ENCODE peak calls at places on chromosomes 4 and X, in ten cellular contexts. J is endothelial cell of umbilical vein; C is right lobe of liver; F is upper lobe of right lung; Q is Jurkat, Clone E6-1; L is SK-N-SH; B is cardiac muscle cell; S is colonic mucosa; Y is foreskin fibroblast; D is transverse colon. R is an unnamed sample.

GRCh38 chrX:103817502-103817901 is 14.6 kb downstream of the RAB9B start:
- DNase-seq in B (peak; percentile 74), J (peak; percentile 53), F (no peak), C (no peak), Q (peak; percentile 48), L (peak; percentile 30), S (peak; percentile 41), D (no peak), Y (no peak), R (no peak)

GRCh38 chr4:147309434-147309833 is 171.5 kb upstream of the EDNRA start:
- DNase-seq in D (no peak), J (no peak), L (no peak), S (no peak), Y (no peak), C (no peak), B (no peak), Q (no peak), F (no peak), R (no peak)

GRCh38 chr4:164701665-164702064 is 52.3 kb upstream of the SMIM31 start:
- DNase-seq in B (no peak), L (no peak), J (no peak), F (no peak), Q (peak; percentile 63), D (no peak), Y (no peak), C (no peak), S (no peak), R (no peak)

GRCh38 chrX:103913356-103914020 is 48.9 kb upstream of the TMSB15B start:
- DNase-seq in Y (no peak), S (no peak), F (no peak), B (peak; percentile 48), D (no peak), J (no peak), C (no peak), Q (no peak), L (no peak), R (no peak)

GRCh38 chr4:23932935-23933334 is 43.1 kb upstream of the PPARGC1A start:
- DNase-seq in D (no peak), B (no peak), C (no peak), Y (peak; percentile 40), Q (no peak), L (no peak), F (no peak), S (no peak), J (no peak), R (peak; percentile 23)

GRCh38 chr4:128757712-128758111 is 51.8 kb upstream of the JADE1 start:
- DNase-seq in F (no peak), S (no peak), J (no peak), Q (no peak), Y (peak; percentile 9), B (peak; percentile 65), L (no peak), C (no peak), D (no peak), R (no peak)

GRCh38 chrX:39894626-39895025 is 203.1 kb downstream of the BCOR start:
- DNase-seq in B (no peak), C (no peak), S (peak; percentile 55), Y (no peak), Q (no peak), D (peak; percentile 43), L (no peak), F (peak; percentile 71), J (no peak), R (no peak)

GRCh38 chr4:14916554-14917304 is 85.6 kb upstream of the CPEB2 start:
- DNase-seq in L (no peak), B (no peak), S (no peak), C (no peak), J (no peak), Y (peak; percentile 29), Q (no peak), D (no peak), F (no peak), R (no peak)

GRCh38 chr4:11503166-11503565 is 74.5 kb upstream of the HS3ST1 start:
- DNase-seq in C (no peak), B (no peak), J (no peak), L (no peak), F (no peak), D (no peak), Y (no peak), Q (no peak), S (no peak), R (no peak)

GRCh38 chr4:133151681-133152329 is 2.7 kb downstream of the PCDH10 start:
- DNase-seq in L (peak; percentile 44), F (no peak), B (peak; percentile 70), J (peak; percentile 73), Y (no peak), D (no peak), S (no peak), C (no peak), Q (no peak), R (no peak)

GRCh38 chr4:137647375-137647774 is 115.1 kb upstream of the PCDH18 start:
- DNase-seq in C (no peak), Q (no peak), D (no peak), F (no peak), S (no peak), L (no peak), Y (no peak), B (no peak), J (no peak), R (no peak)

GRCh38 chrX:150848914-150849365 is 49.5 kb downstream of the CD99L2 start:
- DNase-seq in L (no peak), J (no peak), C (peak; percentile 78), B (no peak), Y (no peak), S (peak; percentile 36), D (peak; percentile 20), Q (peak; percentile 18), F (peak; percentile 56), R (no peak)

GRCh38 chrX:87374324-87374723 is 143.3 kb upstream of the KLHL4 start:
- DNase-seq in Q (no peak), B (no peak), S (no peak), D (no peak), C (no peak), L (no peak), Y (no peak), F (no peak), J (no peak), R (no peak)

GRCh38 chrX:87370865-87371264 is 146.7 kb upstream of the KLHL4 start:
- DNase-seq in F (no peak), B (no peak), D (no peak), C (no peak), S (no peak), Y (no peak), Q (no peak), L (no peak), J (no peak), R (no peak)
- H3K4me3 ChIP-seq in F (no peak overlapping the region), B (no peak overlapping the region), D (no peak overlapping the region), C (no peak overlapping the region), S (no peak overlapping the region), Y (no peak overlapping the region), Q (no peak overlapping the region), L (no peak overlapping the region), J (no peak overlapping the region), R (no peak overlapping the region)

GRCh38 chr4:55348436-55348835 is 2.4 kb downstream of the SRD5A3 start:
- DNase-seq in S (no peak), Y (peak; percentile 45), B (no peak), L (no peak), F (no peak), D (no peak), Q (no peak), J (no peak), C (no peak), R (no peak)
- H3K4me3 ChIP-seq in S (no peak overlapping the region), Y (no peak overlapping the region), B (no peak overlapping the region), L (no peak overlapping the region), F (no peak overlapping the region), D (no peak overlapping the region), Q (no peak overlapping the region), J (no peak overlapping the region), C (no peak overlapping the region), R (no peak overlapping the region)

GRCh38 chr4:126697748-126698147 is 935.0 kb upstream of the INTU start:
- DNase-seq in Q (no peak), S (no peak), D (no peak), B (no peak), F (no peak), J (peak; percentile 72), L (no peak), C (no peak), Y (peak; percentile 73), R (peak; percentile 26)
- H3K4me3 ChIP-seq in Q (no peak overlapping the region), S (no peak overlapping the region), D (no peak overlapping the region), B (no peak overlapping the region), F (no peak overlapping the region), J (no peak overlapping the region), L (no peak overlapping the region), C (no peak overlapping the region), Y (no peak overlapping the region), R (no peak overlapping the region)

DNA sequence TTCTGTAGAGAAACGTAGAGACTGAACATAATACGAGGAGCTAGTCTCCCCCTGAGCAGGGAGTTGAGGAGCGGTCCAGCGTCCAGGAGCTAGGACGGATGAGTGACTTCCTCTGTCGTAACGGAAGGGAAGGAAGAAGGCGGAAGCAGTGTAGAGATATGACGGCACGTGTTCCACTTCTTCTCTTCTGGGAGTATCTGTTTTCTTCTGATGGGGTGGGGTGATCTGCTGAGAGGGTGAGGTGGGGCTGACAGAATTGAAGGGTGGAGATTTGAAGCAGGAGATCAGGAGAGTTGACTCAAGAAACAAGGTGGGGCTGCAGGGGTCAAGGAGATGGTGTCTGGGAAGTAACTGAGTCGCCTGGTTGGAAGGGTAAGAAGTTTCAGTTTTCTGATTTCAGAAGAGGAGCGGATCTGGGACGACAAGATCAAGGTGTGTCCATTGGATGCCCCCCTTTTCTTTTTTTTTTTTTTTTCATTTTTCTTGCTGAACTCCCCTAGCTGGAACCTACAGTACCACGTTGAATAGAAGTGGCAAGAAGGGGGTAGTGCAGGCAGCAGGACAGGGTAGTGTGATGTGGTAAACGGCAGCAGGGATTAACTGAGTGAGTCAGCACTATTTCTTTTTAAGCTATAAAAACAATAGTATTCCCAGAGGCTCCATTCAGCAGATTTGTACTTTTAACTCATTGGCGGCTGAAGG is 50.7 kb upstream of the SETD7 start:
- DNase-seq in S (no peak), C (no peak), L (no peak), D (no peak), Q (peak; percentile 28), F (no peak), Y (peak; percentile 37), B (no peak), J (no peak), R (peak; percentile 63)
- H3K4me3 ChIP-seq in S (no peak overlapping the region), C (no peak overlapping the region), L (no peak overlapping the region), D (no peak overlapping the region), Q (no peak overlapping the region), F (no peak overlapping the region), Y (no peak overlapping the region), B (no peak overlapping the region), J (no peak overlapping the region), R (no peak overlapping the region)